ENCODE peak calls at places on chromosomes 12 and 14, in six cellular contexts. One of them, this sample, is unnamed.

GRCh38 chr12:39037115-39037514 is 131.7 kb upstream of the CPNE8 start:
- DNase-seq in A549: no peak
- DNase-seq in adrenal gland: no peak
- DNase-seq in Peyer's patch: no peak
- DNase-seq in lower leg skin: no peak
- DNase-seq in GM12892: no peak
- DNase-seq in this sample: no peak

GRCh38 chr14:101889898-101890297 is 74.5 kb upstream of the DYNC1H1 start:
- DNase-seq in Peyer's patch: no peak
- DNase-seq in A549: no peak
- DNase-seq in GM12892: no peak
- DNase-seq in adrenal gland: no peak
- DNase-seq in lower leg skin: no peak
- DNase-seq in this sample: no peak

GRCh38 chr14:104586832-104587620 is 7.5 kb downstream of the C14orf180 start:
- DNase-seq in lower leg skin: no peak
- DNase-seq in GM12892: no peak
- DNase-seq in Peyer's patch: no peak
- DNase-seq in adrenal gland: no peak
- DNase-seq in A549: no peak
- DNase-seq in this sample: no peak

GRCh38 chr12:28569698-28570411 is 379.6 kb downstream of the CCDC91 start:
- DNase-seq in A549: peak
- DNase-seq in GM12892: no peak
- DNase-seq in lower leg skin: peak
- DNase-seq in Peyer's patch: no peak
- DNase-seq in adrenal gland: no peak
- DNase-seq in this sample: no peak

GRCh38 chr12:88206636-88207035 is 64.5 kb downstream of the TMTC3 start:
- DNase-seq in lower leg skin: no peak
- DNase-seq in Peyer's patch: no peak
- DNase-seq in adrenal gland: no peak
- DNase-seq in A549: no peak
- DNase-seq in GM12892: no peak
- DNase-seq in this sample: no peak

GRCh38 chr12:26062566-26062965 is 62.3 kb downstream of the BHLHE41 start:
- DNase-seq in A549: no peak
- DNase-seq in GM12892: no peak
- DNase-seq in Peyer's patch: no peak
- DNase-seq in lower leg skin: no peak
- DNase-seq in adrenal gland: no peak
- DNase-seq in this sample: no peak

GRCh38 chr12:116066381-116067230 is 210.9 kb downstream of the MED13L start:
- DNase-seq in lower leg skin: no peak
- DNase-seq in Peyer's patch: peak
- DNase-seq in adrenal gland: peak
- DNase-seq in GM12892: no peak
- DNase-seq in A549: peak
- DNase-seq in this sample: peak

GRCh38 chr14:53954551-53955233 is 1.9 kb downstream of the BMP4 start:
- DNase-seq in adrenal gland: peak
- DNase-seq in A549: no peak
- DNase-seq in GM12892: no peak
- DNase-seq in lower leg skin: no peak
- DNase-seq in Peyer's patch: peak
- DNase-seq in this sample: no peak

GRCh38 chr12:91382081-91382543 is 199.5 kb upstream of the DCN start:
- DNase-seq in adrenal gland: peak
- DNase-seq in A549: peak
- DNase-seq in Peyer's patch: peak
- DNase-seq in lower leg skin: peak
- DNase-seq in GM12892: no peak
- DNase-seq in this sample: peak

GRCh38 chr14:36835145-36835544 is 173.5 kb downstream of the PAX9 start:
- DNase-seq in adrenal gland: no peak
- DNase-seq in Peyer's patch: no peak
- DNase-seq in lower leg skin: no peak
- DNase-seq in A549: no peak
- DNase-seq in GM12892: no peak
- DNase-seq in this sample: no peak

GRCh38 chr14:69360438-69361108 is 37.5 kb downstream of the ERH start:
- DNase-seq in Peyer's patch: no peak
- DNase-seq in GM12892: no peak
- DNase-seq in adrenal gland: no peak
- DNase-seq in A549: no peak
- DNase-seq in lower leg skin: no peak
- DNase-seq in this sample: no peak

GRCh38 chr12:79983492-79983891 is 48.6 kb upstream of the PPP1R12A start:
- DNase-seq in lower leg skin: no peak
- DNase-seq in A549: no peak
- DNase-seq in adrenal gland: no peak
- DNase-seq in Peyer's patch: no peak
- DNase-seq in GM12892: no peak
- DNase-seq in this sample: no peak

GRCh38 chr12:112148031-112148513 is 22.7 kb downstream of the TRAFD1 start:
- DNase-seq in lower leg skin: no peak
- DNase-seq in adrenal gland: no peak
- DNase-seq in GM12892: no peak
- DNase-seq in Peyer's patch: no peak
- DNase-seq in A549: no peak
- DNase-seq in this sample: peak

GRCh38 chr14:80356413-80356812 is 145.1 kb upstream of the DIO2 start:
- DNase-seq in GM12892: no peak
- DNase-seq in adrenal gland: no peak
- DNase-seq in Peyer's patch: no peak
- DNase-seq in A549: no peak
- DNase-seq in lower leg skin: no peak
- DNase-seq in this sample: no peak

GRCh38 chr12:102216086-102216691 is 18.6 kb upstream of the PMCH start:
- DNase-seq in adrenal gland: no peak
- DNase-seq in GM12892: no peak
- DNase-seq in A549: peak
- DNase-seq in Peyer's patch: no peak
- DNase-seq in lower leg skin: no peak
- DNase-seq in this sample: peak

GRCh38 chr12:124747426-124748161 is 116.1 kb downstream of the SCARB1 start:
- DNase-seq in Peyer's patch: no peak
- DNase-seq in adrenal gland: no peak
- DNase-seq in lower leg skin: no peak
- DNase-seq in A549: peak
- DNase-seq in GM12892: no peak
- DNase-seq in this sample: no peak

GRCh38 chr14:75002392-75003249 is at the start of gene EIF2B2:
- DNase-seq in adrenal gland: peak
- DNase-seq in A549: peak
- DNase-seq in lower leg skin: peak
- DNase-seq in Peyer's patch: peak
- DNase-seq in GM12892: peak
- DNase-seq in this sample: peak
- TF ChIP-seq POLR2A in adrenal gland: peak
- TF ChIP-seq POLR2A in A549: peak
- TF ChIP-seq POLR2A in lower leg skin: no peak
- TF ChIP-seq POLR2A in Peyer's patch: peak
- TF ChIP-seq POLR2A in GM12892: peak
- TF ChIP-seq POLR2A in this sample: peak

DNA sequence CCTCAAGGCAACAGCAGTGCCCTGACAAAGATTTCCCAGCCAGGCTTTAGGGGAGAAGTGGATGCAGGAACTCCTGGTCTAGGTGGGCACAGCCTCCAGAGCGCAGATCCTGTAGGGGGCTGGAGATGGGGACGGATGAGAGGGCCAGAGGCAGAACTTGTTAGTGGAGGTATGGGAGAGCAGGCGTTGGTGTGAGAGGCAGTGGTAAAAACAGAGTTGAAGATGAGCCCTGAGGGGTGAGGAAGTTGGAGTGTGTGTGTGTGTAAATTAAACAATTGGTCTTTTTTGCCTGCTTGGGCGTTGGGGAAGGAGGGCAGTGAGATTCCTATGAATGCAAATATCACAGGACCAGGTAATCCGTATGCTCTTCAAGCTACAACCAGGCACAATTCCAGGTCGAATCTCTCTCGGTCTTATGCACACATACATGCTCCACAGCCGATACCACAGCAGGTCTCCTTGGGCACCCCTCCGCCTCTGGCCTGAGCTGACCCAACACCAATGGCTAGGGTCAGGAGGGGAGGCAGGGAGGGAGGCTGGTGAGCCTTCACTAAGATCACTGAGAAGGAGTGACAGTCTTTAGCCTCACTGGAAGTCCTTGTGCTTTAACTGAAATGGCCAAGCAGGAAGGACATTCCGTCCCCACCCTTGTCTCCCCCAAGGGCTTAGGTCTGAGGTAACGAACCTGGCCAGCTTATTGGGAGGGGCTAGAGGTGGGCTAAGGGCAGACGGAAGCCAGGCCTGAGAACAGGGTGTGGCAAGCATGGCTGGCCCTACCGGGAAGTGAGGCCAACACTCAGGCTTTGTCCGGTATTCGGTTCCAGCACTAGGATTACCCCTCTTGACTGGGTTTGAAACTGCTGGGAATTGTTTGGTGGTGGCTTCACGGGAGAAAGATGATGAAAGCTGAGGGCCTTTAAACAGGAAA is 1.5 kb upstream of the KRT7 start:
- DNase-seq in lower leg skin: no peak
- DNase-seq in Peyer's patch: no peak
- DNase-seq in A549: no peak
- DNase-seq in adrenal gland: no peak
- DNase-seq in GM12892: no peak
- DNase-seq in this sample: no peak
- TF ChIP-seq POLR2A in lower leg skin: no peak
- TF ChIP-seq POLR2A in Peyer's patch: no peak
- TF ChIP-seq POLR2A in A549: peak
- TF ChIP-seq POLR2A in adrenal gland: no peak
- TF ChIP-seq POLR2A in GM12892: no peak
- TF ChIP-seq POLR2A in this sample: no peak

GRCh38 chr12:7557227-7557626 is 53.6 kb upstream of the CD163 start:
- DNase-seq in GM12892: no peak
- DNase-seq in adrenal gland: no peak
- DNase-seq in lower leg skin: no peak
- DNase-seq in Peyer's patch: no peak
- DNase-seq in A549: no peak
- DNase-seq in this sample: no peak
- TF ChIP-seq POLR2A in GM12892: no peak
- TF ChIP-seq POLR2A in adrenal gland: no peak
- TF ChIP-seq POLR2A in lower leg skin: no peak
- TF ChIP-seq POLR2A in Peyer's patch: no peak
- TF ChIP-seq POLR2A in A549: no peak
- TF ChIP-seq POLR2A in this sample: no peak

GRCh38 chr12:53624453-53624852 is 1.7 kb downstream of the ATF7 start:
- DNase-seq in Peyer's patch: no peak
- DNase-seq in A549: no peak
- DNase-seq in adrenal gland: no peak
- DNase-seq in lower leg skin: no peak
- DNase-seq in GM12892: no peak
- DNase-seq in this sample: no peak

GRCh38 chr12:53624956-53625355 is 1.2 kb downstream of the ATF7 start:
- DNase-seq in lower leg skin: no peak
- DNase-seq in GM12892: no peak
- DNase-seq in A549: no peak
- DNase-seq in Peyer's patch: no peak
- DNase-seq in adrenal gland: no peak
- DNase-seq in this sample: peak

GRCh38 chr12:53625373-53625945 is 723 bp downstream of the ATF7 start:
- DNase-seq in A549: no peak
- DNase-seq in adrenal gland: no peak
- DNase-seq in GM12892: no peak
- DNase-seq in lower leg skin: no peak
- DNase-seq in Peyer's patch: no peak
- DNase-seq in this sample: no peak

GRCh38 chr12:53626702-53627169 is 554 bp upstream of the ATF7 start:
- DNase-seq in GM12892: no peak
- DNase-seq in adrenal gland: no peak
- DNase-seq in Peyer's patch: no peak
- DNase-seq in A549: no peak
- DNase-seq in lower leg skin: no peak
- DNase-seq in this sample: peak

GRCh38 chr12:53625946-53626701 is at the start of gene ATF7:
- DNase-seq in lower leg skin: peak
- DNase-seq in adrenal gland: peak
- DNase-seq in GM12892: peak
- DNase-seq in A549: peak
- DNase-seq in Peyer's patch: peak
- DNase-seq in this sample: peak
- TF ChIP-seq POLR2A in lower leg skin: no peak
- TF ChIP-seq POLR2A in adrenal gland: no peak
- TF ChIP-seq POLR2A in GM12892: peak
- TF ChIP-seq POLR2A in A549: peak
- TF ChIP-seq POLR2A in Peyer's patch: no peak
- TF ChIP-seq POLR2A in this sample: peak

GRCh38 chr12:9103050-9103854 is 12.5 kb downstream of the A2M start:
- DNase-seq in GM12892: no peak
- DNase-seq in A549: no peak
- DNase-seq in Peyer's patch: no peak
- DNase-seq in adrenal gland: no peak
- DNase-seq in lower leg skin: no peak
- DNase-seq in this sample: no peak
- TF ChIP-seq POLR2A in GM12892: no peak
- TF ChIP-seq POLR2A in A549: no peak
- TF ChIP-seq POLR2A in Peyer's patch: no peak
- TF ChIP-seq POLR2A in adrenal gland: no peak
- TF ChIP-seq POLR2A in lower leg skin: no peak
- TF ChIP-seq POLR2A in this sample: no peak

DNA sequence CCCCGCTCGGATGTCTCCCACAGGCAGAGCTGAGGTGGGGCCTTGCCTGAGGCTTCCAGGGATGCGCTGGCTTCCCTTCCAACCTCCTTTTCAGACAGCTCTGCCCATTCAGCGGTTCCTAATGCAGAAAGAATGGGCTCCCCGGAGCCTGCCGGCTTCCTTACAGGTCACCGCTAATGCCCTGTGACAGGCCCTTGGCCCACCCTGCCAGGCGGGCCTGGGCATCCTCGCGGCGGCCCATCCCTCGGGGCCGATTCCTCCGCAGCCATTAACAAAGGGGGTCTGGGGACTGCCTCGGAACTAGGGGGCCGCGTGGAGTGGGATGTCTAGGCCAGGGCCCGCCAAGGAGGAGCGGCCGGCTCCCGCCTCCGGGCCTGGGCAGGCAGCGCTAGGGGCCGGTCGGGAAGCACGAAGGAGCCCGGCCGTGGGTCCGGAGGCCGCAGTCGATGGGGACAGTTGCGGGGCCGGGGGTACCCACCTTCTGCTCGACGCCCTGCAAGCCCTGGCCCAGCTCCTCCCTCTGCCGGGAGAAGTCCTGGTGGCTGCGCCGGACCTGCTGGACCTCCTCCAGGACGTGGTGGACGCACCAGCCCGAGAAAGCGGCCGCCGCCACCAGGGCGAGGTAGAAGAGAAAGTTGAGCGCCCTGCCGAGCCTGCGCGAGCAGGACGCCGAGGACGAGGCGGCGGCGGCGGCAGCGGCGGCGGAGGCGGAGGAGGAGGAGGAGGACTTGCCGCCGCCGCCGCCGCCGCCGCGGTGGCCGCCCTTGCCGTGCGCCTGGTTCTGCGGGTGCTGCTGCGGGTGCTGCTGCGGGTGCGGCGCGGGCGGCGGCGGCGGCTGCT is 709 bp downstream of the CKAP4 start:
- DNase-seq in Peyer's patch: peak
- DNase-seq in A549: peak
- DNase-seq in lower leg skin: peak
- DNase-seq in adrenal gland: peak
- DNase-seq in GM12892: peak
- DNase-seq in this sample: peak
- TF ChIP-seq POLR2A in Peyer's patch: no peak
- TF ChIP-seq POLR2A in A549: peak
- TF ChIP-seq POLR2A in lower leg skin: no peak
- TF ChIP-seq POLR2A in adrenal gland: no peak
- TF ChIP-seq POLR2A in GM12892: no peak
- TF ChIP-seq POLR2A in this sample: no peak

This sample was measured in erythroblast.